ENCODE peak calls at places on chromosomes 2 and 18, in eight cellular contexts. J, P, V, M, E, Z, T and O are unnamed samples.

GRCh38 chr18:75219684-75220083 is 9.1 kb downstream of the TSHZ1 start:
- DNase-seq in J (no peak), P (no peak), V (no peak), M (no peak), E (no peak), Z (no peak), T (no peak), O (no peak)

GRCh38 chr18:37871583-37871982 is 306.0 kb upstream of the CELF4 start:
- DNase-seq in J (no peak), P (no peak), V (no peak), M (no peak), E (no peak), Z (no peak), T (no peak), O (no peak)

GRCh38 chr2:159075726-159076125 is 107.3 kb downstream of the TANC1 start:
- DNase-seq in J (peak; percentile 82), P (no peak), V (no peak), M (no peak), E (no peak), Z (no peak), T (no peak), O (no peak)

GRCh38 chr2:177183860-177184259 is 28.7 kb upstream of the HNRNPA3 start:
- DNase-seq in J (peak; percentile 82), P (no peak), V (no peak), M (no peak), E (no peak), Z (no peak), T (no peak), O (no peak)

GRCh38 chr2:53896864-53897263 is 37.1 kb upstream of the GPR75 start:
- DNase-seq in J (peak; percentile 25), P (peak; percentile 76), V (no peak), M (no peak), E (no peak), Z (no peak), T (no peak), O (no peak)

GRCh38 chr2:39141346-39142011 is 20.6 kb upstream of the SOS1 start:
- DNase-seq in J (no peak), P (peak; percentile 77), V (no peak), M (no peak), E (no peak), Z (peak; percentile 23), T (no peak), O (no peak)

GRCh38 chr18:12689256-12689655 is 13.3 kb downstream of the CEP76 start:
- DNase-seq in J (no peak), P (no peak), V (no peak), M (no peak), E (no peak), Z (no peak), T (no peak), O (no peak)

GRCh38 chr2:138122891-138123290 is 158.6 kb downstream of the HNMT start:
- DNase-seq in J (no peak), P (peak; percentile 39), V (no peak), M (no peak), E (no peak), Z (no peak), T (no peak), O (no peak)

GRCh38 chr2:231297108-231297908 is 98.2 kb upstream of the B3GNT7 start:
- DNase-seq in J (peak; percentile 59), P (peak; percentile 68), V (peak; percentile 53), M (peak; percentile 74), E (peak; percentile 29), Z (peak; percentile 84), T (peak; percentile 63), O (peak; percentile 29)